ENCODE peak calls at places on chromosomes 11 and 22, in four cellular contexts. One of them, this sample, is unnamed. For H3K4me1 and H3K9me3, the result is how much of the 10 kb centered on the place peaks cover.

GRCh38 chr11:88188251-88189030 is 13.2 kb upstream of the RAB38 start:
- DNase-seq in transverse colon: no peak
- DNase-seq in sigmoid colon: no peak
- DNase-seq in CD8-positive, alpha-beta T cell: no peak
- DNase-seq in this sample: no peak

GRCh38 chr11:64089027-64089360 is 53.3 kb downstream of the FLRT1 start:
- DNase-seq in sigmoid colon: no peak
- DNase-seq in CD8-positive, alpha-beta T cell: no peak
- DNase-seq in transverse colon: peak
- DNase-seq in this sample: no peak

GRCh38 chr11:67640021-67640757 is 626 bp upstream of the TBX10 start:
- DNase-seq in transverse colon: peak
- DNase-seq in CD8-positive, alpha-beta T cell: peak
- DNase-seq in sigmoid colon: peak
- DNase-seq in this sample: peak

GRCh38 chr11:87223816-87224215 is 186.1 kb downstream of the TMEM135 start:
- DNase-seq in sigmoid colon: no peak
- DNase-seq in transverse colon: no peak
- DNase-seq in CD8-positive, alpha-beta T cell: no peak
- DNase-seq in this sample: no peak

GRCh38 chr11:48675945-48676344 is 187.4 kb downstream of the OR4A47 start:
- DNase-seq in sigmoid colon: no peak
- DNase-seq in CD8-positive, alpha-beta T cell: no peak
- DNase-seq in transverse colon: no peak
- DNase-seq in this sample: no peak

GRCh38 chr11:7889985-7890384 is 41.1 kb downstream of the OR10A6 start:
- DNase-seq in CD8-positive, alpha-beta T cell: no peak
- DNase-seq in transverse colon: no peak
- DNase-seq in sigmoid colon: no peak
- DNase-seq in this sample: no peak

GRCh38 chr22:49291169-49291568 is 536.5 kb downstream of the BRD1 start:
- DNase-seq in transverse colon: no peak
- DNase-seq in sigmoid colon: no peak
- DNase-seq in CD8-positive, alpha-beta T cell: no peak
- DNase-seq in this sample: no peak

GRCh38 chr11:106466441-106467190 is 389.2 kb downstream of the AASDHPPT start:
- DNase-seq in transverse colon: no peak
- DNase-seq in sigmoid colon: no peak
- DNase-seq in CD8-positive, alpha-beta T cell: no peak
- DNase-seq in this sample: no peak

GRCh38 chr11:85823816-85824215 is 12.9 kb upstream of the SYTL2 start:
- DNase-seq in CD8-positive, alpha-beta T cell: peak
- DNase-seq in sigmoid colon: no peak
- DNase-seq in transverse colon: peak
- DNase-seq in this sample: no peak

GRCh38 chr22:20973634-20974286 is 6.7 kb downstream of the AIFM3 start:
- DNase-seq in sigmoid colon: no peak
- DNase-seq in transverse colon: no peak
- DNase-seq in CD8-positive, alpha-beta T cell: no peak
- DNase-seq in this sample: no peak

GRCh38 chr11:58004664-58005063 is 19.0 kb upstream of the OR9Q1 start:
- DNase-seq in transverse colon: no peak
- DNase-seq in sigmoid colon: no peak
- DNase-seq in CD8-positive, alpha-beta T cell: no peak
- DNase-seq in this sample: no peak

GRCh38 chr22:18952022-18952421 is 15.9 kb upstream of the PRODH start:
- DNase-seq in sigmoid colon: peak
- DNase-seq in CD8-positive, alpha-beta T cell: no peak
- DNase-seq in transverse colon: no peak
- DNase-seq in this sample: no peak

GRCh38 chr11:29511394-29511793 is 505.4 kb downstream of the KCNA4 start:
- DNase-seq in transverse colon: no peak
- DNase-seq in CD8-positive, alpha-beta T cell: no peak
- DNase-seq in sigmoid colon: no peak
- DNase-seq in this sample: no peak

GRCh38 chr11:64347171-64347867 is 7.3 kb downstream of the CCDC88B start:
- DNase-seq in transverse colon: no peak
- DNase-seq in CD8-positive, alpha-beta T cell: no peak
- DNase-seq in sigmoid colon: no peak
- DNase-seq in this sample: no peak

GRCh38 chr22:27776410-27776958 is 25.1 kb downstream of the MN1 start:
- DNase-seq in CD8-positive, alpha-beta T cell: no peak
- DNase-seq in sigmoid colon: no peak
- DNase-seq in transverse colon: no peak
- DNase-seq in this sample: peak

GRCh38 chr11:8886332-8886731 is 24.7 kb upstream of the AKIP1 start:
- DNase-seq in CD8-positive, alpha-beta T cell: no peak
- DNase-seq in sigmoid colon: no peak
- DNase-seq in transverse colon: no peak
- DNase-seq in this sample: no peak

GRCh38 chr11:96307748-96308133 is 35.3 kb downstream of the MAML2 start:
- DNase-seq in CD8-positive, alpha-beta T cell: no peak
- DNase-seq in sigmoid colon: no peak
- DNase-seq in transverse colon: no peak
- DNase-seq in this sample: peak

GRCh38 chr11:79485694-79486093 is 44.9 kb upstream of the TENM4 start:
- DNase-seq in transverse colon: no peak
- DNase-seq in CD8-positive, alpha-beta T cell: no peak
- DNase-seq in sigmoid colon: no peak
- DNase-seq in this sample: no peak
- H3K4me1 ChIP-seq in transverse colon: under half
- H3K4me1 ChIP-seq in CD8-positive, alpha-beta T cell: under half
- H3K4me1 ChIP-seq in sigmoid colon: under half
- H3K4me1 ChIP-seq in this sample: under half

GRCh38 chr11:50088231-50088630 is 55.6 kb downstream of the OR4C45 start:
- DNase-seq in transverse colon: no peak
- DNase-seq in CD8-positive, alpha-beta T cell: no peak
- DNase-seq in sigmoid colon: no peak
- DNase-seq in this sample: no peak
- H3K9me3 ChIP-seq in transverse colon: under half
- H3K9me3 ChIP-seq in CD8-positive, alpha-beta T cell: under half
- H3K9me3 ChIP-seq in sigmoid colon: under half
- H3K9me3 ChIP-seq in this sample: under half

DNA sequence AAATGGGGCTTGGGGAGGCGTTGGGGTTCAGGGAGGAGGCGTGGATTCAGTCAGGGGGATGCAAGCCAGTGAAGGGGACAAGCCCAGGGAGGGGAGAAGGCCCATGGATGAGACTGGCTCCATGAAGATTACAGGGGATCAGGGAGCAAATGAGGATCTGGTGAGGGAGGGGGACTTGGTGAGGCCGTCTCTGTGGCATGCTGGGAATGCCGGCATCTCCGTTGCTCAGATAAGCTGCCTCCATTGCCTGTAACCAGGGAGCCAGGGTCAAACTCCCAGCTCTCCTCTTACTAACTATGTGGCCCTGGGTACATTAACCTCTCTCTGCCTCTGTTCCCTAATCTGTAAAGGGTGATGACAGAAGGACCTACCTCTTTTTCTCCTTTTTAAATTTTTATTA is 38.7 kb downstream of the TPBGL start:
- DNase-seq in sigmoid colon: peak
- DNase-seq in transverse colon: no peak
- DNase-seq in CD8-positive, alpha-beta T cell: no peak
- DNase-seq in this sample: no peak
- H3K4me3 ChIP-seq in sigmoid colon: no peak
- H3K4me3 ChIP-seq in transverse colon: no peak
- H3K4me3 ChIP-seq in CD8-positive, alpha-beta T cell: no peak
- H3K4me3 ChIP-seq in this sample: no peak

GRCh38 chr22:46827781-46828180 is 65.3 kb downstream of the TBC1D22A start:
- DNase-seq in sigmoid colon: no peak
- DNase-seq in transverse colon: no peak
- DNase-seq in CD8-positive, alpha-beta T cell: no peak
- DNase-seq in this sample: no peak

GRCh38 chr22:46825145-46825544 is 62.7 kb downstream of the TBC1D22A start:
- DNase-seq in transverse colon: no peak
- DNase-seq in CD8-positive, alpha-beta T cell: no peak
- DNase-seq in sigmoid colon: no peak
- DNase-seq in this sample: no peak

GRCh38 chr22:46828323-46829139 is 66.1 kb downstream of the TBC1D22A start:
- DNase-seq in sigmoid colon: no peak
- DNase-seq in transverse colon: no peak
- DNase-seq in CD8-positive, alpha-beta T cell: no peak
- DNase-seq in this sample: no peak

GRCh38 chr22:46826438-46826837 is 64.0 kb downstream of the TBC1D22A start:
- DNase-seq in CD8-positive, alpha-beta T cell: no peak
- DNase-seq in sigmoid colon: no peak
- DNase-seq in transverse colon: no peak
- DNase-seq in this sample: no peak

GRCh38 chr22:46827072-46827780 is 64.8 kb downstream of the TBC1D22A start:
- DNase-seq in CD8-positive, alpha-beta T cell: no peak
- DNase-seq in sigmoid colon: no peak
- DNase-seq in transverse colon: no peak
- DNase-seq in this sample: no peak
- H3K4me1 ChIP-seq in CD8-positive, alpha-beta T cell: under half
- H3K4me1 ChIP-seq in sigmoid colon: under half
- H3K4me1 ChIP-seq in transverse colon: under half
- H3K4me1 ChIP-seq in this sample: under half

GRCh38 chr11:35066029-35066428 is 72.9 kb upstream of the CD44 start:
- DNase-seq in sigmoid colon: no peak
- DNase-seq in transverse colon: no peak
- DNase-seq in CD8-positive, alpha-beta T cell: no peak
- DNase-seq in this sample: no peak
- H3K9me3 ChIP-seq in sigmoid colon: under half
- H3K9me3 ChIP-seq in transverse colon: under half
- H3K9me3 ChIP-seq in CD8-positive, alpha-beta T cell: under half
- H3K9me3 ChIP-seq in this sample: under half

DNA sequence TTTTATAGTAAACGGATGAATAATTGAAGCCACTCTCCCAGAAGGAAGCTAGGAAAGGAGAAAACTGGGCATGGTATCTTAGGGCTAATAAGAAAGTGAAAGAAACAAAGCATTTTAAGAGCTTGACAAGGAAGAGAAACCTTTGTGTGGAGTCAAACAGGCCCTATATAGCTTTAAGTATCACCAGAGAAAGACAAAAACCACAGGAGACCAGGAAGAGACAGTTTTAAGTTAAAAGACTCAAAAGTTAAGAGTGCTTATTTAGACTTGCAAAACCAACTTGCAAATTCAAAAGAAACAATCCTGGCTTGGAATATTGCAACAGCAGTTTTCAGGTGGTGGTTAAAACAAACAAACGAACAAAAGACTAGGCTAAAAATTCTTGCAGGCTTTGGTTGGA is 3.4 kb downstream of the PAK1 start:
- DNase-seq in transverse colon: no peak
- DNase-seq in sigmoid colon: no peak
- DNase-seq in CD8-positive, alpha-beta T cell: no peak
- DNase-seq in this sample: no peak
- H3K4me3 ChIP-seq in transverse colon: no peak
- H3K4me3 ChIP-seq in sigmoid colon: no peak
- H3K4me3 ChIP-seq in CD8-positive, alpha-beta T cell: no peak
- H3K4me3 ChIP-seq in this sample: no peak

GRCh38 chr22:37043214-37043827 is 8.2 kb upstream of the KCTD17 start:
- DNase-seq in transverse colon: no peak
- DNase-seq in CD8-positive, alpha-beta T cell: no peak
- DNase-seq in sigmoid colon: no peak
- DNase-seq in this sample: no peak
- H3K4me1 ChIP-seq in transverse colon: under half
- H3K4me1 ChIP-seq in CD8-positive, alpha-beta T cell: under half
- H3K4me1 ChIP-seq in sigmoid colon: under half
- H3K4me1 ChIP-seq in this sample: under half

DNA sequence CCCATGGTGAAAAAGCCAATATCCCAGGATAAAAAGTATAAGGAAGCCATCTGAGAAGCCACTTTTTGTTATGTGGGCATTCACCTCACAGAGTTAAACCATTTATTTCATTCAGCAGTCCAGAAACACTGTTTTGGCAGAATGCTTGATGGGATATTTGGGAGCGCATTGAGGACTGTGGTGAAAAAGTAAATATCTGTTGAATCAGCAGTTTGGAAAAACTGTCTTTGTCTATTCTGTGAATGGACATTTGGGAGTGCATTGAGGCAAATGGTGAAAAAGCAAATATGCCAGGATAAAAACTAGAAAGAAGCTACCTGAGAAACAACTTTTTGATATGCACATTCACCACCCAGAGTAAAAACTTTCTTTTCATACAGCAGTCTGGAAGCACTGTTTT is 276.2 kb upstream of the TRIM48 start:
- DNase-seq in sigmoid colon: no peak
- DNase-seq in CD8-positive, alpha-beta T cell: no peak
- DNase-seq in transverse colon: no peak
- DNase-seq in this sample: no peak
- H3K9me3 ChIP-seq in sigmoid colon: under half
- H3K9me3 ChIP-seq in CD8-positive, alpha-beta T cell: under half
- H3K9me3 ChIP-seq in transverse colon: half or more
- H3K9me3 ChIP-seq in this sample: under half

GRCh38 chr11:71934213-71934612 is 5.4 kb downstream of the RNF121 start:
- DNase-seq in sigmoid colon: no peak
- DNase-seq in CD8-positive, alpha-beta T cell: no peak
- DNase-seq in transverse colon: no peak
- DNase-seq in this sample: no peak
- H3K4me3 ChIP-seq in sigmoid colon: no peak
- H3K4me3 ChIP-seq in CD8-positive, alpha-beta T cell: no peak
- H3K4me3 ChIP-seq in transverse colon: no peak
- H3K4me3 ChIP-seq in this sample: no peak